ENCODE peak calls at places on chromosomes 1 and 21, in four cellular contexts. P, K, N and Z are unnamed samples. For H3K9me3, the result is how much of the 10 kb centered on the place peaks cover.

GRCh38 chr1:229759037-229759435 is 133.0 kb downstream of the URB2 start:
- DNase-seq in P (no peak), K (no peak), N (no peak), Z (no peak)

GRCh38 chr1:230573647-230574046 is 68.6 kb upstream of the COG2 start:
- DNase-seq in P (no peak), K (no peak), N (no peak), Z (no peak)

GRCh38 chr1:205387845-205388244 is 31.1 kb upstream of the KLHDC8A start:
- DNase-seq in P (no peak), K (no peak), N (no peak), Z (no peak)

GRCh38 chr21:46153259-46154154 is 1.9 kb downstream of the FTCD start:
- DNase-seq in P (no peak), K (peak), N (peak), Z (peak)

GRCh38 chr21:17987328-17987727 is 168.2 kb upstream of the C21orf91 start:
- DNase-seq in P (no peak), K (no peak), N (no peak), Z (no peak)

GRCh38 chr1:245008761-245009160 is 144.4 kb upstream of the HNRNPU start:
- DNase-seq in P (no peak), K (no peak), N (no peak), Z (no peak)

GRCh38 chr1:55626326-55626725 is 411.2 kb upstream of the USP24 start:
- DNase-seq in P (no peak), K (no peak), N (no peak), Z (no peak)

GRCh38 chr1:237120683-237121082 is 78.7 kb downstream of the RYR2 start:
- DNase-seq in P (no peak), K (no peak), N (no peak), Z (no peak)

GRCh38 chr1:228213917-228214808 is 6.3 kb downstream of the OBSCN start:
- DNase-seq in P (no peak), K (peak), N (no peak), Z (peak)

GRCh38 chr1:244731651-244732050 is 78.7 kb downstream of the DESI2 start:
- DNase-seq in P (no peak), K (no peak), N (no peak), Z (no peak)

GRCh38 chr1:208249300-208249699 is 5.1 kb upstream of the PLXNA2 start:
- DNase-seq in P (no peak), K (no peak), N (no peak), Z (no peak)

GRCh38 chr1:170630977-170631376 is 33.0 kb upstream of the PRRX1 start:
- DNase-seq in P (no peak), K (no peak), N (no peak), Z (no peak)

GRCh38 chr1:32984090-32984828 is 19.6 kb upstream of the RNF19B start:
- DNase-seq in P (no peak), K (no peak), N (no peak), Z (no peak)

GRCh38 chr1:156627313-156627880 is 8.2 kb downstream of the HAPLN2 start:
- DNase-seq in P (peak), K (no peak), N (peak), Z (no peak)

GRCh38 chr21:40179167-40179566 is 311.9 kb downstream of the PCP4 start:
- DNase-seq in P (no peak), K (no peak), N (no peak), Z (no peak)

GRCh38 chr1:151098126-151098525 is 27.6 kb downstream of the GABPB2 start:
- DNase-seq in P (no peak), K (no peak), N (no peak), Z (no peak)

GRCh38 chr1:28418278-28418637 is 48.7 kb downstream of the PHACTR4 start:
- DNase-seq in P (no peak), K (no peak), N (no peak), Z (no peak)

GRCh38 chr1:51567653-51568052 is 48.6 kb upstream of the EPS15 start:
- DNase-seq in P (no peak), K (no peak), N (no peak), Z (no peak)

GRCh38 chr1:44484155-44484688 is 79.2 kb downstream of the RNF220 start:
- DNase-seq in P (no peak), K (no peak), N (no peak), Z (no peak)
- TF ChIP-seq CTCF in P (no peak), K (no peak), N (no peak), Z (no peak)

GRCh38 chr1:53766766-53767409 is 27.9 kb upstream of the GLIS1 start:
- DNase-seq in P (no peak), K (no peak), N (no peak), Z (no peak)
- H3K27ac ChIP-seq in P (no peak), K (no peak), N (no peak), Z (no peak)

DNA sequence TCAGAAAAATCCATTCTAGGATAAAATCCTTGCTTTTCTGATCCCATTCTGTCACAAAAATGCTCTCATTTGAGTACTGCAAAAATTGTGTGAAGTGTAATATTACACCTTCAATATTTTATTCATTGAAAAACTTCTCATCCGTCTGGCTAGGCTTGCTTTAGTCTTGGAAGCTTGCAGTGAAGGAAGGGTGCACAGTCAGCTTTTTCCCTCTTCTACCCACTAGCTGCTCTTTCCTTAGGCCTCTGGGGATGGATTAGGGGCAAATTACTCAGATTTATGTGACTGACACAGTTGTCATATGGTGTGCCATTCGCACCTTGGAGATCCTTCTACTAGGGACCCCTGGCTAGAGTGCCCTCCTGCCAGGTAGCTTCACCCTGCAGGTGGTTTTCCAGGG is 32.1 kb downstream of the OVAAL start:
- DNase-seq in P (no peak), K (no peak), N (no peak), Z (no peak)
- H3K9me3 ChIP-seq in P (under half), K (under half), N (under half), Z (under half)

DNA sequence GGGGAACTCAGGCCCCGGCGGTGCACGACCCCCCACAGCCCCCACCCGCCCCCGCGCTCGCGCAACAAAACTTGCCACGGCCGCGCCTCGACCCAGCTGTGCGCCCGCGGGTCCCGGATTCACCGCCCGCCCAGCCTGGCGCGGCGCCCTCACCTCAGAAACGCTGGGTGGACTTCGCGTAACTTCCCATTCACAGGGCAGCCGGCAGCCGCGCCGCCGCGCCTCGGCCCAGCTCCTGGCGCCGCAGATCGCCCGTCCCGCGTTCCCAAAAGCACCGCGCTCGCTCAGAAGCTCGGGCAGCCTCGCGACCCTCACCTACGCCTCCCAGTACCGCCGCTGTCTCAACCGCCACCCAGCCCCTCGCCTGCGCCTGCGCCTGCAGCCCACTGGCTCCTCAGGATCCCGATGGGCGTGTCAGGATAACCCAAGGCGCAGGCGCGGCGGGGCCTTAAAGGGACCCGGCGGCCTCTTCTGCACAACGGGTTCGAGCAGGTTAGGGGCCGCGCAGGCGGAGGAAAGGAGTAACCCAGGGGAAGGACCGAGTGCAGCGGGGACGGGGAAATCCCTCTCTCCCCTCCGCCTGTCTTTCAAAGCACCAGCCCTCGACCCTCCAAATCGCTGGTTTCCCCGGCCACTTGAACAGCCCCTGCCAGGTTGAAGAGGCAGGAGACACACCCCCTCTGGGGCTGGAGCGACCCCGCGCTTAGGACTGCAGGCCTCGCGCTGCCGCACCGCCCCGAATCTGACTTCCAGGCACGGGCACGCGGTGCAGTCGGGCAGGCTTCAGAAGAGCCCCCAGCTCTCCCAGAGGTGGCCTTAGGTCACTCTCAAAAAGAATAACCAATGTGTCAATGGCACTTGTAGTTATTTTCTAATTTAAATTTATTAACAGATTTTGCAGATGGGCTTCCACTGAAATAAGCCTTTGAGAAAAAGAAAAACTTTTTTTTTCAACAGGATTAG is at the start of gene NBPF1:
- DNase-seq in P (peak), K (peak), N (peak), Z (peak)
- TF ChIP-seq CTCF in P (peak), K (no peak), N (no peak), Z (peak)

DNA sequence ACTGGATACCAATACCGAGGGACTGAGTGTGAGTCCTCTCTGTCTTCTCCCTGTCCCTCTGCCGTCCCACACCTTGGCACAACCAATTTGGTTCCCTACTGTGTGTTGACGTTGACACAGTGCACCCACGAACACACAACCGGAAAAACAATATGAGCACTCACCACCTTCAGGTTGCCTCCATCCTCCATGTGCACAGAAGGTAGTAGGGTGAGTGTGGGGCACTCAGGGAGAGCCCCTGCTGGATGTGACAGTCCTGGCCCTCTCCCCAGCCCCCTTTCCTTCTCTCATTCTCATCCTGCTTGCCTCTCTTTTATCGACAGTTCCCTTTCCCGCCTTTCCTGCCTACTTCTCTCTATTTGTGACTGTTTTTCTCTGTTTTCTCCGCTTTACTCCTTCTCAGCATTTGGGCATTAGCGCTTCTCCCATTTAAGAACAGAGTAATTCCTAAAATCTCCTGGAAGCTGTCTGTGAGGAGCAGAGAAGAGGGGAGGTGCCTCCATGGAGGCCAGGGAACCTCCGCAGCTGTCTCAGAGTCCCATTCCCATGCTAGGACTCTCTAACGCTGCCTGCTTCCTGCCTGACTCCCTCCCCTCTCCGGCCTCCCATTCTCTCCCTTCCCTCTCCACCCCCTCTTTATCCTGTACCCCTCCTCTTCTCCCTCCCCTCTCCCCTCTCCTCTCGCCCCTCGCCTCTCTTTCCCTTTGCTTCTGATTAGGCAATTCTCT is 16.4 kb downstream of the CADM3 start:
- DNase-seq in P (no peak), K (no peak), N (no peak), Z (no peak)
- H3K27ac ChIP-seq in P (no peak), K (no peak), N (no peak), Z (no peak)

DNA sequence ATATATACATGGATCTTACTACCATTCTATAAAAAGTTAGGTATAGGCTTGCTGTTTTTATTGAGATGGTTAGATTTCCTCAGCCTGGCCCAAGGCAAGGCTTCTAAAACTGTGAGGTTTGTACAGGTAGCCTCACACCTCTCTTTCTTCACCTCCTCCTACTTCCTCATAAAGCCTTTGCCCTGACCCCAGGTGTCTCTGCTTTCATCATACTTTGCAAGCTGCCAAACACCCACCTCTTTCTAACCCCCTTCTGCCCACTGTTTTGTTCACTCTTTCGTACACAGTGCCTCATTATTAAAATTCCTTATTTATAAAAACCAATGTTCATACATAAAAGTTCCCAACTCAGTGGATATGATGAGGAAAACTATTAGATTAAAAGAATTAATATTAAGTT is 31.4 kb upstream of the SOAT1 start:
- DNase-seq in P (no peak), K (no peak), N (no peak), Z (no peak)
- H3K9me3 ChIP-seq in P (under half), K (under half), N (under half), Z (under half)

DNA sequence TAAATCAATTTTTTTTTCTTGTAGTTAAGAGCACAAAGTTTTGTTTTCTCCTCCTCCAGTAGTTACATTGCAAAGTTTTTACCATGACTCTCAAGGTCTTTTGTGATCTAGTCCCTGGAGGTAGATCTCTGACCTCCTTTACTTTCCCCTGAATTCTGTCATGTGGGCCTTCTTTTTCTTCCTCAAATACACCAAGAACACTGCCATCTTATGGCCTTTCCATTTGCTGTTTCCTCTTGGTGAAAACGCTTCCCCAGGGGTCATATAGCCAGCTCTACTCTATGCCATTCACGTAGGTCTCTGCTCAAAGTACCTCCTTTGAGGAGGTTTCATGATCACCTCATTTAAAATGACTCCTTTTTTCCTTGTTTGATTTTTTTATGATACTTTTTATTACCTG is 2.7 kb downstream of the DDX20 start:
- DNase-seq in P (peak), K (no peak), N (no peak), Z (no peak)
- TF ChIP-seq CTCF in P (no peak), K (no peak), N (no peak), Z (no peak)

GRCh38 chr1:152880316-152880715 is 2.2 kb downstream of the SMCP start:
- DNase-seq in P (no peak), K (no peak), N (no peak), Z (no peak)
- H3K27ac ChIP-seq in P (no peak), K (no peak), N (no peak), Z (no peak)

DNA sequence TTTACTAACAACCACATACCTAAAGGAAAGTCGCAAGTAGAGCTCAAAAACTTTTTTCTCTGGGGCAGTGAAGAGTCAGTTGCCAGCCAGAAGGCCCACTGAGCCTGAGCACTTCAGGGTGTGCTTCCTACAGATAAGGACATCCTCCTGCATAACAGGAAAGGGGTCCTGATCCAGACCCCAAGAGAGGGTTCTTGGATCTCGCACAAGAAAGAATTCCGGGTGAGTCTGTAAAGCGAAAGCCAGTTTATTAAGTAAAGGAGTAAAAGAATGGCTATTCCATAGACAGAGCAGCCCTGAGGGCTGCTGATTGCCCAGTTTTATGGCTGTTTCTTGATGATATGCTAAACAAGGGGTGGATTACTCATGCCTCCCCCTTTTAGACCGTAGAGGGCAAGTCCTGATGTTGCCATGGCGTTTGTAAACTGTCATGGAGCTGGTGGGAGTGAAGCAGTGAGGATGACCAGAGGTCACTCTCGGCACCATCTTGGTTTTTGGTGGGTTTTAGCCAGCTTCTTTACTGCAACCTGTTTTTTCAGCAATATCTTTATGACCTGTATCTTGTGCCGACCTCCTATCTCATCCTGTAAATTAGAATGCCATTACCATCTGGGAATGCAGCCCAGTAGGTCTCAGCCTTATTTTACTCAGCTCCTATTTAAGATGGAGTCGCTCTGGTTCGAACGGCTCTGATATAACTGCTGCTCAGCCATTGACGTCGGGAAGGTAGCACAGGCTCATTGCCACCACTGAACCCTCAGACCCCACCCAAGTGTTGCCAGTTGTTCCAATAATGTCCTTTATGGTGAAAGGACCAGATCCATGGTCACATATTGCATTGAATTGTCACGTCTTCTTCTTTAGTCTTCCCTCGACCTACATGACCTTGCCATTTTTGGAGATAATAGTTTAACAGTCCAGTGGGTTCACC is 96.6 kb upstream of the ERRFI1 start:
- DNase-seq in P (no peak), K (no peak), N (peak), Z (no peak)
- H3K9me3 ChIP-seq in P (under half), K (under half), N (under half), Z (under half)

DNA sequence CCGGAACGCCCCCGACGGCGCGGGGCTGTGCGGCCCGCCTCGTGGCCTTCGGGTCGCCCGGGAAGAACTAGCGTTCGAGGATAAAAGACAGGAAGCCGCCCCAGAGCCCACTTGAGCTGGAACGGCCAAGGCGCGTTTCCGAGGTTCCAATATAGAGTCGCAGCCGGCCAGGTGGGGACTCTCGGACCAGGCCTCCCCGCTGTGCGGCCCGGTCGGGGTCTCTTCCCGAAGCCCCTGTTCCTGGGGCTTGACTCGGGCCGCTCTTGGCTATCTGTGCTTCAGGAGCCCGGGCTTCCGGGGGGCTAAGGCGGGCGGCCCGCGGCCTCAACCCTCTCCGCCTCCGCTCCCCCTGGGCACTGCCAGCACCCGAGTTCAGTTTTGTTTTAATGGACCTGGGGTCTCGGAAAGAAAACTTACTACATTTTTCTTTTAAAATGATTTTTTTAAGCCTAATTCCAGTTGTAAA is 158.8 kb downstream of the RUNX1 start:
- DNase-seq in P (no peak), K (no peak), N (no peak), Z (no peak)
- TF ChIP-seq CTCF in P (no peak), K (no peak), N (no peak), Z (peak)